ENCODE peak calls at places on chromosome 4, in four cellular contexts. Q is left ventricle myocardium inferior, S is brain microvascular endothelial cell, M is progenitor cell of endocrine pancreas. P is an unnamed sample.

GRCh38 chr4:140252144-140252741 is 98.3 kb upstream of the MAML3 start:
- DNase-seq in Q (no peak), S (no peak), M (no peak), P (no peak)

GRCh38 chr4:78584863-78585576 is 33.5 kb downstream of the ANXA3 start:
- DNase-seq in Q (no peak), S (no peak), M (no peak), P (no peak)

GRCh38 chr4:10108818-10109783 is 7.5 kb downstream of the WDR1 start:
- DNase-seq in Q (no peak), S (no peak), M (no peak), P (no peak)

GRCh38 chr4:73690051-73690744 is 50.2 kb upstream of the CXCL8 start:
- DNase-seq in Q (no peak), S (no peak), M (no peak), P (no peak)

GRCh38 chr4:23856630-23857029 is 33.2 kb downstream of the PPARGC1A start:
- DNase-seq in Q (peak; percentile 27), S (no peak), M (no peak), P (no peak)

GRCh38 chr4:68404153-68404552 is 43.1 kb upstream of the TMPRSS11E start:
- DNase-seq in Q (no peak), S (no peak), M (no peak), P (no peak)

GRCh38 chr4:183348706-183349659 is 26.8 kb upstream of the CLDN24 start:
- DNase-seq in Q (no peak), S (peak; percentile 85), M (no peak), P (no peak)

GRCh38 chr4:145154573-145154972 is 25.8 kb downstream of the OTUD4 start:
- DNase-seq in Q (no peak), S (peak; percentile 38), M (no peak), P (no peak)

GRCh38 chr4:48129307-48130014 is 4.6 kb downstream of the TXK start:
- DNase-seq in Q (no peak), S (no peak), M (no peak), P (no peak)

GRCh38 chr4:87853108-87853507 is 20.3 kb downstream of the MEPE start:
- DNase-seq in Q (no peak), S (peak; percentile 37), M (no peak), P (no peak)

GRCh38 chr4:82848706-82849105 is 42.2 kb downstream of the SEC31A start:
- DNase-seq in Q (no peak), S (no peak), M (no peak), P (no peak)

GRCh38 chr4:96120206-96120605 is 280.3 kb downstream of the PDHA2 start:
- DNase-seq in Q (no peak), S (no peak), M (no peak), P (no peak)

GRCh38 chr4:14700083-14700482 is 302.2 kb upstream of the CPEB2 start:
- DNase-seq in Q (no peak), S (no peak), M (no peak), P (no peak)

GRCh38 chr4:84887824-84888223 is 78.7 kb downstream of the WDFY3 start:
- DNase-seq in Q (no peak), S (peak; percentile 62), M (no peak), P (no peak)

GRCh38 chr4:65976287-65976686 is 306.0 kb upstream of the EPHA5 start:
- DNase-seq in Q (no peak), S (no peak), M (no peak), P (no peak)
- TF ChIP-seq CTCF in Q (no peak), S (no peak), M (no peak), P (no peak)

GRCh38 chr4:103915224-103915869 is 195.6 kb upstream of the TACR3 start:
- DNase-seq in Q (no peak), S (no peak), M (no peak), P (no peak)
- TF ChIP-seq CTCF in Q (peak; percentile 48), S (peak; percentile 47), M (peak; percentile 83), P (peak; percentile 75)

GRCh38 chr4:162959056-162959455 is 207.6 kb downstream of the NAF1 start:
- DNase-seq in Q (no peak), S (peak; percentile 14), M (no peak), P (no peak)
- TF ChIP-seq CTCF in Q (peak; percentile 23), S (peak; percentile 13), M (peak; percentile 25), P (peak; percentile 17)

DNA sequence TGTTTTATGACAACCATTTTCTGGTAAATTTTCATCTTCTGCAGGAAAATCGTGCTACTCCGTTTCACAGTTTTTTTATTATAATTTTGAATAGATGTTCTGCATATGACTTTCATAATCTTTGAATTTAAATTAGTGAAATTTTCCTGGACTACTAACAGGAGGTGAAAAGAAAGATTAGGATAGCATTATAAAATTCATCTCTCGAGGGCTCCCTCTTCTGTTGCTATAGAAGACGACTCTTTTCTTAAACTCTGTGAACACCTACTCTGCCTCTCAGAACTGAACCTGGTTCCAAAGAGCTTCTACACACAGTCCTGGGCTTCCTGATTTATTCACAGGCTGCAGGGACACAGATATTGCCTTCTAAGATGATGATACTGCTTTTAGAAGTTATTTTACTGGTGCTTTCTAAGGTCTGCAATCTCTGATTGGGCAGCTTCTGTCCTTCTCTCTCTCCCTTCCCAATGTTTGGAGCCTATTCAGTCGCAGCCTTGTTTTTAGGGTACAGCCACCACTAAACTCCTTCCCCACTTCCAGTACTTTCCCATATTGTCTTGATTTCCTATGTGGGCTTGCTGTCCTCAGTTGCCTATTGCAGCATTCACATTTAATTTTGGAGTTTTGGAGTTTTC is 10.1 kb upstream of the SAP30 start:
- DNase-seq in Q (no peak), S (no peak), M (no peak), P (no peak)
- TF ChIP-seq CTCF in Q (peak; percentile 45), S (peak; percentile 52), M (peak; percentile 46), P (peak; percentile 40)

GRCh38 chr4:102858828-102859464 is 9.8 kb upstream of the CISD2 start:
- DNase-seq in Q (no peak), S (no peak), M (no peak), P (no peak)

GRCh38 chr4:102862016-102862415 is 6.8 kb upstream of the CISD2 start:
- DNase-seq in Q (no peak), S (no peak), M (no peak), P (no peak)

GRCh38 chr4:102867278-102868152 is 1.3 kb upstream of the CISD2 start:
- DNase-seq in Q (no peak), S (no peak), M (no peak), P (no peak)

GRCh38 chr4:102860928-102861327 is 7.9 kb upstream of the CISD2 start:
- DNase-seq in Q (no peak), S (no peak), M (no peak), P (no peak)

DNA sequence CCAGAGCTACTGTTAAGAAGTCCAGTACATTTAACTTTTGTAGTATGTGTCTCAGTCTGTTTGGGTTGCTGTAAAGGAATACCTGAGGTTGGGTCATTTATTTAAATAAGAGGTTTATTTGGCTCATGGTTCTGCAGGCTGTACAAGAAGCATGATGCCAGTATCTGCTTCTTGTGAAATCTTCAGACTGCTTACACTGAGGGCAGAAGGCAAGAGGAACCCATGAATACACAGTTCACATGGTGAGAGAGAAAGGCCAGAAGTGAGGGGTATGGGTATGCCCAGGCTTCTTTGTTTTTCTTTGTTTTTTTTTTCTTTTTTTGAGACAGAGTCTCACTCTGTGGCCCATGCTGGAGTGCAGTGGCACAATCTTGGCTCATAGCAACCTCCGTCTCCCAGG is 6.0 kb upstream of the CISD2 start:
- DNase-seq in Q (no peak), S (no peak), M (no peak), P (no peak)
- TF ChIP-seq CTCF in Q (no peak), S (no peak), M (no peak), P (no peak)

GRCh38 chr4:7239101-7239820 is 46.9 kb downstream of the SORCS2 start:
- DNase-seq in Q (no peak), S (no peak), M (no peak), P (no peak)

GRCh38 chr4:7236847-7237246 is 44.5 kb downstream of the SORCS2 start:
- DNase-seq in Q (peak; percentile 44), S (no peak), M (no peak), P (no peak)

GRCh38 chr4:7237863-7238262 is 45.5 kb downstream of the SORCS2 start:
- DNase-seq in Q (no peak), S (no peak), M (no peak), P (no peak)

GRCh38 chr4:7239844-7240243 is 47.5 kb downstream of the SORCS2 start:
- DNase-seq in Q (no peak), S (no peak), M (no peak), P (no peak)

DNA sequence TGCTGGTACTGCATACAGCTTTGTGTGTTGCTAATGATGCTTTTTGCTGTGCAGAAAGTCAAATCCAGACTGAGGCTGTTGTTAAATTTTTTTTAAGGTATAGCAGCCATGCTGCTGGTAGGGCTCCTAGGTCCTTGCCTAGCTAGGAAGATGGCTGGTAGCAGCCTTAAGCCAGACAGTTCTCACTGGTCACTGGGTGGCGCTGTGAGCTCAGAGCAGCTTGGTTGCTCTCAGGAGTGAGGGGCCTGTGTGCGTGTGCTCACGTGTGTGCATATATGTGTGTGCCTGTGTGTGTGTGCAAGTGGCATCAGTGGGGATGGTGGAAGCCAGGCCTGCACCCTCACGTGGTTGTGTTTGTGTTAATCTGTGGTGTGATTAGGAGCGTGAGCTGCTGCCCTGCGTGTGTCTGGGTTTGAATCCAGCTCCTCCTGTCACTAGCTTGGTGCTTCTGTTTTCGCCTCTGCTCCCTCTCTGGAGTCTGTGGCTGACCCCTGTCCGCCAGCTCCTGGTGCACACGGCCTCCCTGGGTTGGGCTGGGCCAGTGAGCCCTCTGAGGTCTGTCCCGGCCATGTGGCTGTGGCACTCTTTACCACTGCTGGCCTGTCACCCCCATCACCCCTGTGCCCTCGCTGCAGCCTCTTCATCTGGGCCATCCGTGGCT is 46.1 kb downstream of the SORCS2 start:
- DNase-seq in Q (no peak), S (no peak), M (no peak), P (peak; percentile 65)
- TF ChIP-seq CTCF in Q (no peak), S (peak; percentile 51), M (peak; percentile 32), P (peak; percentile 15)

GRCh38 chr4:173829565-173829964 is 299.5 kb upstream of the HAND2 start:
- DNase-seq in Q (no peak), S (no peak), M (no peak), P (no peak)

GRCh38 chr4:173821851-173822250 is 291.8 kb upstream of the HAND2 start:
- DNase-seq in Q (no peak), S (no peak), M (no peak), P (no peak)

GRCh38 chr4:173827707-173828106 is 297.7 kb upstream of the HAND2 start:
- DNase-seq in Q (no peak), S (no peak), M (no peak), P (no peak)
- TF ChIP-seq CTCF in Q (peak; percentile 31), S (no peak), M (no peak), P (peak; percentile 20)

GRCh38 chr4:185394568-185395254 is 1.0 kb downstream of the LRP2BP start:
- DNase-seq in Q (no peak), S (no peak), M (no peak), P (no peak)

GRCh38 chr4:185398618-185399017 is 2.0 kb downstream of the ANKRD37 start:
- DNase-seq in Q (no peak), S (no peak), M (no peak), P (no peak)

GRCh38 chr4:185395255-185395955 is at the start of gene LRP2BP:
- DNase-seq in Q (no peak), S (no peak), M (no peak), P (no peak)

GRCh38 chr4:185395956-185396723 is 416 bp upstream of the LRP2BP start:
- DNase-seq in Q (peak; percentile 97), S (peak; percentile 96), M (peak; percentile 94), P (peak; percentile 77)

GRCh38 chr4:185396724-185397402 is at the start of gene ANKRD37:
- DNase-seq in Q (peak; percentile 42), S (peak; percentile 38), M (peak; percentile 21), P (no peak)
- TF ChIP-seq CTCF in Q (no peak), S (peak; percentile 33), M (no peak), P (no peak)

P was measured in D721Med.